ENCODE peak calls at places on chromosomes 12 and 14, in four cellular contexts. Z is HepG2, E is K562, W is GM12878. V is an unnamed sample.

GRCh38 chr12:52356031-52356761 is 11.1 kb downstream of the KRT85 start:
- DNase-seq in W (no peak), Z (no peak), E (no peak), V (no peak)

GRCh38 chr14:31090872-31091764 is 64.9 kb upstream of the STRN3 start:
- DNase-seq in E (no peak), Z (peak), W (no peak), V (no peak)

GRCh38 chr12:15886372-15887042 is 4.3 kb downstream of the STRAP start:
- DNase-seq in E (no peak), Z (peak), W (no peak), V (no peak)

GRCh38 chr12:132279184-132279889 is 50.1 kb downstream of the GALNT9 start:
- DNase-seq in W (no peak), E (peak), Z (peak), V (no peak)

GRCh38 chr14:100107236-100107635 is 42.0 kb downstream of the EVL start:
- DNase-seq in Z (no peak), E (peak), W (no peak), V (no peak)

GRCh38 chr12:54301428-54302045 is 722 bp upstream of the NFE2 start:
- DNase-seq in Z (peak), W (no peak), E (no peak), V (no peak)

GRCh38 chr12:33248364-33248763 is 191.3 kb downstream of the SYT10 start:
- DNase-seq in W (no peak), Z (no peak), E (no peak), V (no peak)

GRCh38 chr14:22848391-22849164 is 12.2 kb downstream of the MMP14 start:
- DNase-seq in W (no peak), Z (no peak), E (no peak), V (peak)

GRCh38 chr12:50249464-50250229 is 33.7 kb downstream of the LIMA1 start:
- DNase-seq in E (no peak), W (no peak), Z (no peak), V (no peak)

GRCh38 chr14:105168979-105169507 is 467 bp upstream of the JAG2 start:
- DNase-seq in E (peak), W (no peak), Z (no peak), V (peak)

GRCh38 chr12:91871751-91872150 is 273.9 kb downstream of the BTG1 start:
- DNase-seq in E (no peak), W (no peak), Z (no peak), V (no peak)

GRCh38 chr12:26493656-26494055 is 298.3 kb downstream of the SSPN start:
- DNase-seq in W (no peak), Z (no peak), E (no peak), V (no peak)

GRCh38 chr14:104510216-104510615 is 69.3 kb upstream of the C14orf180 start:
- DNase-seq in Z (no peak), W (no peak), E (no peak), V (no peak)

GRCh38 chr14:38290601-38291190 is 34.8 kb upstream of the CLEC14A start:
- DNase-seq in W (no peak), Z (peak), E (no peak), V (no peak)

GRCh38 chr12:125683748-125684381 is 618.6 kb downstream of the AACS start:
- DNase-seq in Z (peak), E (no peak), W (no peak), V (no peak)

GRCh38 chr12:7304456-7304855 is 584 bp downstream of the ACSM4 start:
- DNase-seq in W (no peak), E (no peak), Z (no peak), V (no peak)
- TF ChIP-seq FOXK2 in W (no peak), E (no peak), Z (no peak), V (no peak)

DNA sequence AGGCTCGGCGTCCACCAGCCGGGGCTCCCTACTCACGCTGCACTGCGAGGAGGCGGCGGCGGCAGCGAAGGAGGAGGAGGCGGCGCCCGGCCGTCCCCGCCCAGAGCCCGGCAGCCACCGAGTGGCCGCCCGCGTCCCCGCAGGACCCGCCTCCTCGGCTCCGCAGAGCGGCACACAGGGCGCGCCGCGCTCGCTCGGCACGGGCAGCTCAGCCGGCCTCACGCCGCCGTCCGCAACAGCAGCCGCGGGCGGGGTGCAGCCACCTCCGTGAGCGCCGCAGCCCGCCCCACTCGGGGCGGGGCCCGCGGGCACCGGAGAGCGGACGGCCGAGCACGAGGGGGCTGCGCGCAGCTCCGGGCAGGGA is at the start of gene ATP2B1:
- DNase-seq in Z (peak), W (peak), E (peak), V (peak)
- TF ChIP-seq TARDBP in Z (peak), W (no peak), E (no peak), V (no peak)

DNA sequence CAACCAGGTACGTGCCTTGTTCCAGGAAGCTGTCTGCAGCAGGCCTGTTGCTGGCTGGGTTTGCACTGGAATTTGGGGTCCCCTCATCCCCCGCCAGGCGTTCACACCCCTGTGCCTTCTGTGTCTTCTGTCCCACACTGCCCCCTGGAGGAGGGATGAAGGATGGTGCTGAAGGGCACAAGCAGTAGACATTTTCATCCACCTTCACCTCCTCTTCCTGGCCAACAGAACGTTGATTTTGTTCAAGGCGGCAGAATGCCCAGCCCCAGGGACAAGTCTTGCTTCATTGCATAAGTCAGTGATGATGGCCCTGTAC is 122.1 kb downstream of the CALM1 start:
- DNase-seq in Z (peak), E (peak), W (no peak), V (peak)
- TF ChIP-seq FOXM1 in Z (no peak), E (no peak), W (no peak), V (no peak)

GRCh38 chr12:120628919-120629318 is 11.5 kb upstream of the CABP1 start:
- DNase-seq in Z (peak), E (no peak), W (no peak), V (no peak)
- TF ChIP-seq FOXK2 in Z (no peak), E (no peak), W (no peak), V (no peak)

DNA sequence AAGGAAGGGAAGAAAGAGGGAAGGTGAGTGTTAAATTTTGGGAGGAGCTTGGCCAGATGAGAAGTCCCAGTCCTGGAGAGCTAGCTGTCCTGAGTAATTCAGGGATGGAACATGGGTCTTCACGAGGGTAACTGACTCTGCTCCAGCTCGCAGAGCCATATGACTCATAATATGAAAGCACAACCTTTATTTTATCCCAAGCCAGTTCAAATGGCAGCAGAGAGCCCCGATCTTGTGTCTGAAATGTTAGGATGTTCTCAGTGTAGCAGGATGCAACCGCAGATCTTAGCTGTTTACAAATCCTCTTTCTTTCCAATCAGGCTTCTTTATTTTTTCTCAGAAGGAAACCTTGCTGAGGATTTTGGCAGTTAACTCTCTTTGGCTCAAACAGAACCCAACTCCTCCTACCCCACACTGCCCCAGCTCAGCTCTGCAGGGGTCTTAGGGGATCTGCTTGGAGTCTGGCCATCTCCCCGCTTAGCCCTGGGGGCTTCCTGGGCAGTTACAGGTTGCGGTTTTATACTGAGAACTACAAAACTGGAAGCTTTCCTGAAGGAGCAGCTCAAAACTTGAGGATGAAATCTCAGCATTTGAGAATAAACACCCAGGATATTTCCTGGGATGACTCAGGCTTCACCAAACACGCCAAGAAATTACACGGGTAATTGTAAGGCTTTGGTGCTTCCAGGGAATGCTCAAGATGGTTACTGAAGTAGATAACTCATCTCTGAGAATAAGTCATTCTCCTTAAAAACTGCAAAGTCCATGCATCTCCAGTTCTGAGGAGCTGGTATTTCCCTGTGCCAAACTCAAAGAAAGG is 92.5 kb downstream of the VCPKMT start:
- DNase-seq in Z (no peak), E (no peak), W (no peak), V (no peak)
- TF ChIP-seq TARDBP in Z (no peak), E (no peak), W (no peak), V (no peak)

V was measured in HEK293T.